ENCODE peak calls at places on chromosomes 7 and 10, in four cellular contexts. H, N, L and C are unnamed samples.

GRCh38 chr7:34104120-34104519 is 198.8 kb downstream of the BMPER start:
- DNase-seq in H (peak; percentile 4), L (no peak), N (no peak), C (no peak)

GRCh38 chr10:106189254-106189653 is 975.3 kb downstream of the SORCS1 start:
- DNase-seq in N (peak; percentile 77), H (no peak), L (peak; percentile 62), C (peak; percentile 30)

GRCh38 chr7:133052357-133052756 is 29.5 kb downstream of the CHCHD3 start:
- DNase-seq in N (no peak), H (no peak), L (no peak), C (no peak)

GRCh38 chr10:104209575-104210198 is 22.5 kb downstream of the CFAP43 start:
- DNase-seq in N (peak; percentile 73), H (peak; percentile 39), L (peak; percentile 49), C (peak; percentile 17)

GRCh38 chr10:62048919-62049636 is 147.6 kb downstream of the ARID5B start:
- DNase-seq in N (peak; percentile 98), L (peak; percentile 76), H (peak; percentile 99), C (peak; percentile 48)

GRCh38 chr7:74183142-74183541 is 9.0 kb downstream of the EIF4H start:
- DNase-seq in L (no peak), H (no peak), N (no peak), C (no peak)

GRCh38 chr10:106565546-106565945 is 599.0 kb downstream of the SORCS1 start:
- DNase-seq in H (peak; percentile 47), N (no peak), L (no peak), C (no peak)

GRCh38 chr7:93906267-93906666 is at the start of gene GNGT1:
- DNase-seq in N (no peak), H (no peak), L (no peak), C (no peak)

GRCh38 chr7:91182819-91183405 is 81.3 kb upstream of the FZD1 start:
- DNase-seq in L (no peak), N (no peak), H (peak; percentile 98), C (no peak)

GRCh38 chr10:33093362-33093761 is 135.3 kb upstream of the ITGB1 start:
- DNase-seq in L (no peak), H (no peak), N (no peak), C (no peak)

GRCh38 chr10:20993387-20994170 is 96.5 kb upstream of the NEBL start:
- DNase-seq in H (no peak), L (no peak), N (no peak), C (no peak)

GRCh38 chr7:128427289-128427891 is 17.6 kb upstream of the IMPDH1 start:
- DNase-seq in L (no peak), N (peak; percentile 70), H (peak; percentile 58), C (peak; percentile 61)

GRCh38 chr7:116616555-116617059 is 55.4 kb upstream of the MET start:
- DNase-seq in H (peak; percentile 36), N (peak; percentile 61), L (no peak), C (no peak)

GRCh38 chr10:36538945-36539586 is 586.3 kb upstream of the ANKRD30A start:
- DNase-seq in H (peak; percentile 87), N (peak; percentile 6), L (no peak), C (no peak)

GRCh38 chr7:130087364-130087763 is 17.0 kb downstream of the KLHDC10 start:
- DNase-seq in L (no peak), H (peak; percentile 31), N (no peak), C (no peak)

GRCh38 chr7:137547477-137547876 is 203.9 kb upstream of the PTN start:
- DNase-seq in N (no peak), L (no peak), H (peak; percentile 37), C (no peak)

GRCh38 chr10:127587668-127588395 is 38.7 kb downstream of the NPS start:
- DNase-seq in L (no peak), N (no peak), H (no peak), C (no peak)

GRCh38 chr10:74704629-74705360 is 121.6 kb upstream of the KAT6B start:
- DNase-seq in L (no peak), N (no peak), H (peak; percentile 30), C (no peak)

GRCh38 chr7:30327813-30328212 is 43.4 kb downstream of the ZNRF2 start:
- DNase-seq in N (no peak), L (no peak), H (peak; percentile 70), C (no peak)

GRCh38 chr10:101238732-101239105 is 9.5 kb upstream of the LBX1 start:
- DNase-seq in N (no peak), H (no peak), L (no peak), C (no peak)

GRCh38 chr7:17679427-17679826 is 260.9 kb downstream of the SNX13 start:
- DNase-seq in H (no peak), N (no peak), L (no peak), C (peak; percentile 36)

GRCh38 chr10:3861785-3862184 is 76.8 kb upstream of the KLF6 start:
- DNase-seq in L (no peak), H (no peak), N (no peak), C (no peak)

GRCh38 chr10:26372513-26373354 is 65.4 kb upstream of the APBB1IP start:
- DNase-seq in L (no peak), N (no peak), H (no peak), C (no peak)

GRCh38 chr10:73816917-73817729 is 5.7 kb upstream of the NDST2 start:
- DNase-seq in N (peak; percentile 88), L (no peak), H (no peak), C (no peak)

GRCh38 chr10:23146069-23146657 is 45.9 kb upstream of the PTF1A start:
- DNase-seq in N (no peak), L (no peak), H (no peak), C (no peak)

GRCh38 chr10:29840516-29841276 is 205.9 kb upstream of the SVIL start:
- DNase-seq in H (no peak), N (no peak), L (no peak), C (no peak)

GRCh38 chr7:92360387-92360786 is 86.9 kb upstream of the GATAD1 start:
- DNase-seq in N (no peak), H (peak; percentile 31), L (no peak), C (no peak)

GRCh38 chr7:18408461-18408860 is 87.1 kb upstream of the HDAC9 start:
- DNase-seq in N (peak; percentile 87), L (no peak), H (peak; percentile 90), C (no peak)

GRCh38 chr7:124162667-124163066 is 129.8 kb upstream of the TMEM229A start:
- DNase-seq in L (no peak), N (no peak), H (no peak), C (no peak)

GRCh38 chr10:11156480-11156879 is 138.8 kb downstream of the CELF2 start:
- DNase-seq in N (no peak), H (no peak), L (no peak), C (no peak)

GRCh38 chr10:33180390-33180789 is 154.1 kb downstream of the NRP1 start:
- DNase-seq in L (no peak), N (no peak), H (peak; percentile 68), C (no peak)

GRCh38 chr10:21238044-21238443 is 287.4 kb downstream of the SKIDA1 start:
- DNase-seq in L (no peak), H (no peak), N (no peak), C (no peak)

DNA sequence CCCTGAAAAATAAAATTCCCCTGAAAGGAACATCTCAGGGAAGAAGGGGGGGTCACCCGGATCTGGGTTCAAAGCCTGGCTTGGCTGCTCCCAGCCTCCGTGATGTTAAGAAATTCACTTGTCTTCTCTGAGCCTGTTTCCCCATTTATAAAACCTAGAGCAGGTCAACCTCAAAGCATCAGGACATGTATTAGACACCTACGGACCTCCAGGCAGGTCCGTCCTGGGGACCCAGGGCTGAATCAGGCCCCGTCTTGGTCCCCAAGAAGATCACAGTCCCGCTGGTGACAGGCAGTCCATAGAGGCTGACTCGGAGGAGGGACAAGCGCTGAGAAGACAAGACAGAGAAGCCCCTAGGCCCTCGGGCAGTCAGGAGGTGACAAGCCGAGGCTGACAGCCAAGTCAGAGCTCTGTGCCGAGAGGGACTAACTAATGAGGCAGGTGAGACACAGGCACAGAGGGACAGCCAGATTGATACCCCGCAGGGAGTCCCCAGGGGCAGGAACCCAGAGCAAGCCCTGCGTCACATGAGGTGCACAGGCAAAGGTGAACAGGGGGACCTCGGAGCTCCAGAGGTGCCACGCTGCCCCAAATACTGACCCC is 2.9 kb downstream of the MYL10 start:
- DNase-seq in L (no peak), N (peak; percentile 62), H (no peak), C (no peak)
- H2AK5ac ChIP-seq in L (no peak overlapping the region), N (no peak overlapping the region), H (no peak overlapping the region), C (peak overlapping the region; percentile 65)

GRCh38 chr7:24200407-24200806 is 83.6 kb upstream of the NPY start:
- DNase-seq in L (no peak), H (no peak), N (no peak), C (no peak)
- H2AK5ac ChIP-seq in L (no peak overlapping the region), H (no peak overlapping the region), N (no peak overlapping the region), C (no peak overlapping the region)

DNA sequence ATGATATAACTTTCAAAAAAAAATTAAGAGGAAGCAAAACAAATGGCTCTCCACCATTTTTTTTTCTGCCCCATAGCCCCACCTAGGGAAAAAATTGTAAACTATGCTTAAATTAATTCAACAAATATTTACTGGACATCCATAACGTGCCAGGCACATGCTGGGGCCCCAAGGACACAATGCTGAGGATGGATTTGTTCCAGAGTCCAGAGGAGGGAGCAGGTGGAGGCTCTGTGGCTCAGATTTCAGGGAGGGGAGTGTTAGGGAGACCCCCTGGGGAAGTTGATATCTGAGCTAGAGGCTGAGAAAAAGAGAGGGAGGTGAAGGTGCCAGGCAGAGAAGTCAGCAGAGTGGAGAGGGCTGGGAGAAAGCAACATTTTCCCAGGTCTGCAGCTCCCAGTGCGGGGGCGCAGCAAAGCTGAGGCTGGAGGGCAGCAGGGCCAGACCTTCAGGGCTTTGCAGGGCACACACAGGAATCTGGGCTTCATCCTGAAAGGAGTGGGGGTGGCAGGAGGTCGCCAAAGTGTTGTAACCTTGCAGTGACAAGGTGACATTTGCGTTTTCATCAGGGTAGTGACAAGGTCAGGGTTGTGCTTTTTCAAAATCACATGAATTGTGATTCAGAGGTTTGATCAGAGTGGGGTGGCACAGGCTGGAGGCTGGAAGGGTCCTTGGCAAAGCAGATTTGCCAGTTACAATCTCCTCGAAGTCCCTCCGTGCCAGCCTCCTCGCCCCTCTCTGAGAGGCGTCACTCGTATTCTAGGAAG is 261.6 kb downstream of the WDR11 start:
- DNase-seq in H (no peak), N (peak; percentile 82), L (peak; percentile 52), C (no peak)
- H2AK5ac ChIP-seq in H (no peak overlapping the region), N (no peak overlapping the region), L (no peak overlapping the region), C (no peak overlapping the region)

GRCh38 chr7:5420841-5421625 is 2.6 kb downstream of the TNRC18 start:
- DNase-seq in L (no peak), H (no peak), N (no peak), C (no peak)

GRCh38 chr7:5422324-5423271 is 1.0 kb downstream of the TNRC18 start:
- DNase-seq in N (peak; percentile 64), H (peak; percentile 24), L (no peak), C (no peak)

GRCh38 chr7:5421626-5422323 is 1.9 kb downstream of the TNRC18 start:
- DNase-seq in L (no peak), H (peak; percentile 82), N (peak; percentile 68), C (no peak)

GRCh38 chr7:5419523-5420107 is 4.0 kb downstream of the TNRC18 start:
- DNase-seq in H (no peak), N (peak; percentile 58), L (peak; percentile 53), C (peak; percentile 73)

GRCh38 chr7:5420108-5420840 is 3.4 kb downstream of the TNRC18 start:
- DNase-seq in H (no peak), N (no peak), L (no peak), C (no peak)
- H2AK5ac ChIP-seq in H (no peak overlapping the region), N (no peak overlapping the region), L (no peak overlapping the region), C (peak overlapping the region; percentile 98)

GRCh38 chr7:2635810-2636701 is 4.3 kb downstream of the TTYH3 start:
- DNase-seq in N (no peak), H (no peak), L (no peak), C (no peak)
- H2AK5ac ChIP-seq in N (no peak overlapping the region), H (peak overlapping the region; percentile 73), L (no peak overlapping the region), C (no peak overlapping the region)

GRCh38 chr7:101938115-101938514 is 120.7 kb downstream of the CUX1 start:
- DNase-seq in H (no peak), L (no peak), N (no peak), C (no peak)
- H2AK5ac ChIP-seq in H (peak overlapping the region; percentile 24), L (no peak overlapping the region), N (no peak overlapping the region), C (no peak overlapping the region)